ENCODE peak calls at places on chromosomes 13 and 19, in six cellular contexts. K is mammary epithelial cell, P is choroid plexus epithelial cell, Y is heart right ventricle, X is esophagus squamous epithelium, J is IMR-90. H is an unnamed sample.

GRCh38 chr19:17843908-17844490 is 3.8 kb downstream of the JAK3 start:
- DNase-seq in J (no peak), K (no peak), P (no peak), Y (no peak), X (no peak), H (no peak)

GRCh38 chr19:19120308-19121156 is 17.7 kb downstream of the TMEM161A start:
- DNase-seq in K (no peak), Y (no peak), J (peak; percentile 62), X (no peak), P (peak; percentile 97), H (no peak)

GRCh38 chr13:93227280-93227905 is 786 bp downstream of the GPC6 start:
- DNase-seq in K (peak; percentile 81), X (no peak), Y (no peak), J (peak; percentile 52), P (peak; percentile 65), H (no peak)

GRCh38 chr13:99976502-99977115 is 5.0 kb upstream of the ZIC2 start:
- DNase-seq in Y (no peak), K (no peak), P (no peak), X (no peak), J (no peak), H (no peak)

GRCh38 chr19:1656988-1657536 is 4.6 kb upstream of the TCF3 start:
- DNase-seq in K (no peak), P (no peak), Y (no peak), J (no peak), X (no peak), H (no peak)

GRCh38 chr19:56953411-56953810 is 112.9 kb upstream of the PEG3 start:
- DNase-seq in J (no peak), Y (no peak), X (no peak), K (no peak), P (no peak), H (no peak)

GRCh38 chr13:31638577-31638976 is 100.7 kb upstream of the RXFP2 start:
- DNase-seq in J (peak; percentile 65), X (no peak), P (peak; percentile 60), K (peak; percentile 69), Y (peak; percentile 8), H (no peak)

GRCh38 chr19:34276614-34277013 is 22.3 kb downstream of the GARRE1 start:
- DNase-seq in K (peak; percentile 31), J (no peak), P (no peak), Y (no peak), X (no peak), H (no peak)

GRCh38 chr19:32363632-32364031 is 18.2 kb downstream of the ZNF507 start:
- DNase-seq in K (no peak), Y (no peak), X (no peak), J (no peak), P (no peak), H (no peak)

GRCh38 chr19:51688665-51689571 is 4.2 kb upstream of the SPACA6 start:
- DNase-seq in X (no peak), P (peak; percentile 98), K (peak; percentile 94), J (peak; percentile 95), Y (peak; percentile 96), H (no peak)

GRCh38 chr13:100175803-100176182 is 86.9 kb downstream of the PCCA start:
- DNase-seq in K (no peak), X (no peak), P (no peak), Y (no peak), J (no peak), H (no peak)

GRCh38 chr13:73677041-73677589 is 457.1 kb downstream of the KLF12 start:
- DNase-seq in X (no peak), K (peak; percentile 95), P (peak; percentile 75), J (peak; percentile 71), Y (no peak), H (no peak)

GRCh38 chr13:30932481-30933333 is at the start of gene TEX26:
- DNase-seq in J (no peak), P (peak; percentile 54), K (no peak), X (no peak), Y (peak; percentile 14), H (no peak)

GRCh38 chr19:49591731-49592485 is 926 bp downstream of the PRR12 start:
- DNase-seq in K (peak; percentile 47), J (peak; percentile 26), Y (peak; percentile 42), P (peak; percentile 37), X (no peak), H (no peak)

GRCh38 chr19:38537071-38537847 is 80.5 kb downstream of the MAP4K1 start:
- DNase-seq in P (no peak), K (no peak), Y (no peak), J (no peak), X (no peak), H (no peak)

GRCh38 chr13:52371736-52372247 is 34.2 kb downstream of the THSD1 start:
- DNase-seq in Y (no peak), P (peak; percentile 29), X (no peak), J (peak; percentile 63), K (peak; percentile 72), H (no peak)

GRCh38 chr13:105971312-105971711 is 564.1 kb downstream of the EFNB2 start:
- DNase-seq in Y (no peak), X (no peak), P (no peak), J (no peak), K (no peak), H (no peak)

GRCh38 chr13:80040219-80040976 is 300.5 kb downstream of the SPRY2 start:
- DNase-seq in X (no peak), P (peak; percentile 88), J (peak; percentile 100), K (peak; percentile 99), Y (no peak), H (no peak)

GRCh38 chr13:67614013-67614412 is 383.9 kb upstream of the PCDH9 start:
- DNase-seq in X (no peak), K (no peak), P (no peak), J (no peak), Y (no peak), H (no peak)

GRCh38 chr13:98315466-98315865 is 138.4 kb upstream of the RNF113B start:
- DNase-seq in Y (no peak), X (no peak), K (no peak), P (peak; percentile 63), J (peak; percentile 71), H (no peak)

DNA sequence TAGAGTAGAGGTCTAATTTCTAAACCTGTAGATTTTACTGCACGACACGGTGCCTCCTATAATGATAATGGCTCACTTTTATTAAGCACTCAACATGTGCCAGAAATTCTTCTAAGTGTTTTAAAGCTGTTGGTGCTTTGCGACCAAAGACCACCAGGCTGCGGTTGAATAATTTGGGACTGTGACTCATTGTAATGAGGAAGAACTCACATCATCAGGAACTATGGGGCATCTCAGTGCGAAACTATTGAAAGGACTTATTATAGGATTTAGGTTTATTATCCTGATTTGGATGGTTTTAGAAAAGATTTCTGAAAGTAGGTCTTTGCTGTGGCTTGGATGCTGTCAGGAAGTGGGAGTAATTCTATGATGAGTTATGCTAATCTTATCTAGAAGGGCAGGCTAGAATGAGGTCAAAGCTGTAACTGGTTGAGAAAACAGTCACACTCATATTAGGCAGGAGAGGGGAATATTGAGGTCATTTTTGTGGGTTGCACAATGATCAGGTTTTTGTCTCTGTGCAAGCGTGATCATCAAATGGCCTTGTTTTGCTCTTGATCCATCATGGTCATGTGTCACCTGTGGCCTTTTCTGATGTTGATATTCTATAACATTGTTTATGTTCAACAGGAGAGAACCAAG is 266.8 kb downstream of the PCDH20 start:
- DNase-seq in P (no peak), K (no peak), Y (no peak), X (no peak), J (no peak), H (no peak)
- TF ChIP-seq CTCF in P (no peak), K (no peak), Y (no peak), X (no peak), J (no peak), H (no peak)

DNA sequence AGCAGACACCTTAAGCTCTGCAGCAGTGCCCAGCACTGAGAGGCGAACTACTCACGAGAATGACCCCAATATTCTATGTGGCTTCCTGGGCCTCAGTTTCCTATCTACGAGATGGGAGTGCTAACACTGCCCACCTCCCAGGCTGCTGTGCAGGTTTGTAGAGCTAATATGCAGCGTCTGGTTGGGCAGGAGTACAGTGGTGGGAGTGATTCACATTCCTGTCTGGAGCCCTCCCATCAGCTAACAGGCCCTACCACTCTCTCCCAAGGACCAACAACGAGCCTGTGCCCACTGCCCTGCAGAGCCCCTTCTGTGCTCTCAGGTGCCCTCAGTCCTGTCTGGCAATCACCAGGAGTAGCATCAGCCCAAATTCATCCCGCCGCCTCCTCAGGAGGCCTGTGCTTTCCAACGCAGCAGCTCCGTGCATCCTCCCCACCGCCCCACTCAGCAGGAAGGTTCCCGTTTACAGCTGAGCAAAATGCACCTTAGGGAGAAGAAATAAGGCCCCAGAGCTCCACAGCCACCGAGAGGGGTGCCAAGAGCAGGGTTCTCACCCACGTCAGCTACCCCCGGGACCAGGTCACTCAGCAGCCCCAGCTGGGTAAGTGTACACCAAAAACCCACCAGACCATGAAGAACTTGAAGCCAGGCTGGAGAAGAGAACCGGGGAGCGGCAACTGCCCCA is 6.6 kb downstream of the AKT2 start:
- DNase-seq in X (no peak), J (no peak), P (peak; percentile 17), Y (no peak), K (no peak), H (no peak)
- H3K4me3 ChIP-seq in X (peak overlapping the region; percentile 40), J (no peak overlapping the region), P (peak overlapping the region; percentile 35), Y (no peak overlapping the region), K (no peak overlapping the region), H (no peak overlapping the region)

DNA sequence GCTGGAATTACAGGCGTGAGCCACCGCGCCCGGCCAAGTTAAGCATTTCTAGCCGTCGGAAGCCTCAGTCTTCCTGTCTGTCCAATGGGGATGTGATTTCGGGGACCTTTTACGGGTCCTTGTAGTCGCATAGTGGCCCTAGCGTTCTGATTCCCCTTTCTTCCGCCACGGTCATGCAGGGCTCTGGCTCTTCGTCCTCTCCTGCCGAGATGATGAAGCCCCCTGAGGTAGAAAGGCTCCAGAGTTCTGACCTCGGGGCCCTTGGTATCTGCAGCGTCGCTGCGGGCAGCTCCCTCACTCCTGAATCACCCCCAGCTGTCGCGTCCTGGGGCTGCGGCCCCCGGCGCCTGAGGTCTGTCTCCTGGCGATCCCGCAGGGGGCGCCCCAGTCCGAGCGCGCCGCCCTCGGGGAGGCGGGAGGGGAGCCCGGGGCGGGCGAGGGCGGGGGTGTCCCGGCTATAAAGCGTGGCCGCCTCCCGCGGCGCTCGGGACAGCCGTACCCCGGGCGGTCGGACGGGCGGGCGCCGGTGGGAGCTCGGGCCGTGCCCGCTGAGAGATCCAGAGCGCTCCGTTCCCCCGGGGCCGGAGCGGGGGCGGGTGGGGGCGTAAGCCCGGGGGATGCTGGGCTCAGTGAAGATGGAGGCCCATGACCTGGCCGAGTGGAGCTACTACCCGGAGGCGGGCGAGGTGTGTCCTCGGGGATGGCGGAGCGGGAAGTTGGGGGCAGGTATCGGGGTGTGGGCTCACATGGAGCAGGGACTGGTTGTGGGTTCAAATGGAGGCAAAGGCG is at the start of gene FOXA3:
- DNase-seq in X (no peak), P (peak; percentile 17), Y (no peak), J (peak; percentile 17), K (no peak), H (no peak)
- TF ChIP-seq CTCF in X (peak; percentile 60), P (peak; percentile 43), Y (peak; percentile 67), J (peak; percentile 60), K (peak; percentile 5), H (peak; percentile 58)

GRCh38 chr13:43933378-43933777 is 53.7 kb downstream of the LACC1 start:
- DNase-seq in P (no peak), Y (no peak), J (no peak), X (no peak), K (no peak), H (peak; percentile 44)

GRCh38 chr13:43934273-43934672 is 54.6 kb downstream of the LACC1 start:
- DNase-seq in X (no peak), K (peak; percentile 30), J (peak; percentile 29), Y (no peak), P (no peak), H (no peak)

GRCh38 chr13:43936630-43937029 is 56.9 kb downstream of the LACC1 start:
- DNase-seq in J (no peak), P (no peak), K (no peak), Y (no peak), X (no peak), H (no peak)

GRCh38 chr13:43937839-43938238 is 58.1 kb downstream of the LACC1 start:
- DNase-seq in P (no peak), X (no peak), K (no peak), Y (no peak), J (no peak), H (no peak)

GRCh38 chr13:43935878-43936277 is 56.2 kb downstream of the LACC1 start:
- DNase-seq in Y (no peak), P (peak; percentile 28), X (no peak), K (no peak), J (no peak), H (no peak)
- H3K4me3 ChIP-seq in Y (no peak overlapping the region), P (no peak overlapping the region), X (no peak overlapping the region), K (no peak overlapping the region), J (no peak overlapping the region), H (no peak overlapping the region)